ENCODE peak calls at places on chromosomes 3 and 15, in six cellular contexts. J, G, F, Q, A and N are unnamed samples.

GRCh38 chr3:94301346-94301745 is 238.5 kb downstream of the NSUN3 start:
- DNase-seq in G (no peak), Q (no peak), F (no peak), J (peak; percentile 16), A (no peak), N (no peak)

GRCh38 chr3:9681011-9681722 is 22.5 kb upstream of the CPNE9 start:
- DNase-seq in G (no peak), Q (no peak), A (no peak), J (no peak), F (no peak), N (no peak)

GRCh38 chr3:126034481-126035361 is 49.2 kb downstream of the SLC41A3 start:
- DNase-seq in A (peak; percentile 47), G (peak; percentile 2), Q (no peak), F (no peak), J (no peak), N (no peak)

GRCh38 chr3:167691366-167691765 is 37.6 kb upstream of the WDR49 start:
- DNase-seq in F (no peak), G (no peak), Q (no peak), A (no peak), J (no peak), N (no peak)

GRCh38 chr3:124903896-124904879 is 17.0 kb upstream of the ITGB5 start:
- DNase-seq in G (no peak), Q (no peak), A (peak; percentile 71), F (no peak), J (no peak), N (no peak)

GRCh38 chr3:10620833-10621082 is 115.4 kb upstream of the ATP2B2 start:
- DNase-seq in Q (no peak), F (no peak), G (no peak), J (no peak), A (no peak), N (no peak)

GRCh38 chr15:39801641-39802309 is 19.1 kb upstream of the FSIP1 start:
- DNase-seq in J (no peak), G (peak; percentile 65), F (no peak), Q (no peak), A (no peak), N (no peak)

GRCh38 chr3:152352559-152352958 is 83.8 kb downstream of the MBNL1 start:
- DNase-seq in J (no peak), G (no peak), Q (no peak), A (no peak), F (no peak), N (no peak)

GRCh38 chr3:139520028-139520737 is 19.4 kb downstream of the RBP1 start:
- DNase-seq in A (no peak), F (no peak), J (no peak), Q (no peak), G (peak; percentile 49), N (peak; percentile 52)

GRCh38 chr15:36911322-36911944 is 188.9 kb downstream of the MEIS2 start:
- DNase-seq in Q (no peak), F (no peak), G (peak; percentile 84), J (no peak), A (peak; percentile 36), N (peak; percentile 63)

GRCh38 chr15:94671845-94672524 is 440.6 kb downstream of the MCTP2 start:
- DNase-seq in Q (peak; percentile 62), J (no peak), F (peak; percentile 35), A (peak; percentile 3), G (peak; percentile 9), N (peak; percentile 62)

GRCh38 chr3:45640724-45641361 is 46.3 kb downstream of the LIMD1 start:
- DNase-seq in F (no peak), Q (no peak), A (no peak), J (no peak), G (peak; percentile 44), N (no peak)

GRCh38 chr15:100279446-100279845 is 62.3 kb downstream of the ADAMTS17 start:
- DNase-seq in F (no peak), Q (no peak), J (no peak), A (no peak), G (no peak), N (no peak)

GRCh38 chr15:96122077-96123027 is 208.1 kb upstream of the NR2F2 start:
- DNase-seq in F (no peak), Q (no peak), G (peak; percentile 76), A (peak; percentile 55), J (no peak), N (peak; percentile 35)

GRCh38 chr15:45795487-45796069 is 160.7 kb downstream of the SQOR start:
- DNase-seq in G (peak; percentile 74), J (peak; percentile 63), A (peak; percentile 48), F (no peak), Q (peak; percentile 25), N (peak; percentile 10)

GRCh38 chr3:54918516-54918915 is 9.3 kb downstream of the LRTM1 start:
- DNase-seq in F (no peak), Q (no peak), J (no peak), A (no peak), G (no peak), N (no peak)

DNA sequence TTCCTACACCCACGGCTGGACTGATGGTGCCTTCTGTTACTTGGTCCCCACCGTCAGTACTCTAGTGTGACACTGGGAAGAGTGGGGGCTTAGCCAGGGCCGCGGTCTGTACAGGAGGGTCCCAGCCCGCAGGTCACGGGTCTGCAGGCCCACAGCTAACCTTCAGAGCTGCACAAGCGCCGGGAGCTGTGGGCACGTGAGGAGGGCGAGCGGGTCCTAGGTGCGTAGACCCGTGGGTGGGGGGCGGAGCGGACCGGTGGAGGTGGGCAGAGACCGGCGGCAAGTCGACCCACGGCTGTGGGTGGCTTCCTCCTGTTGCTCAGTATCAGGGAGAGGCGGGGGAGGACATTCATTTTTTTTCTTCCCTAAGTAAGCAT is 1.2 kb downstream of the TNFAIP8L3 start:
- DNase-seq in F (no peak), A (no peak), Q (no peak), G (no peak), J (no peak), N (no peak)
- H3K4me3 ChIP-seq in F (peak overlapping the region; percentile 78), A (peak overlapping the region; percentile 48), Q (peak overlapping the region; percentile 49), G (no peak overlapping the region), J (peak overlapping the region; percentile 71), N (peak overlapping the region; percentile 48)

GRCh38 chr3:75171632-75172230 is 492.4 kb upstream of the FRG2C start:
- DNase-seq in J (no peak), Q (no peak), G (peak; percentile 48), F (no peak), A (peak; percentile 33), N (peak; percentile 4)
- TF ChIP-seq CTCF in J (peak; percentile 56), Q (peak; percentile 20), G (peak; percentile 71), F (no peak), A (peak; percentile 38), N (peak; percentile 39)

GRCh38 chr15:78943692-78944091 is 1.2 kb downstream of the CTSH start:
- DNase-seq in F (no peak), J (no peak), Q (no peak), G (no peak), A (no peak), N (no peak)
- H3K4me3 ChIP-seq in F (no peak overlapping the region), J (peak overlapping the region; percentile 81), Q (no peak overlapping the region), G (peak overlapping the region; percentile 65), A (no peak overlapping the region), N (no peak overlapping the region)

DNA sequence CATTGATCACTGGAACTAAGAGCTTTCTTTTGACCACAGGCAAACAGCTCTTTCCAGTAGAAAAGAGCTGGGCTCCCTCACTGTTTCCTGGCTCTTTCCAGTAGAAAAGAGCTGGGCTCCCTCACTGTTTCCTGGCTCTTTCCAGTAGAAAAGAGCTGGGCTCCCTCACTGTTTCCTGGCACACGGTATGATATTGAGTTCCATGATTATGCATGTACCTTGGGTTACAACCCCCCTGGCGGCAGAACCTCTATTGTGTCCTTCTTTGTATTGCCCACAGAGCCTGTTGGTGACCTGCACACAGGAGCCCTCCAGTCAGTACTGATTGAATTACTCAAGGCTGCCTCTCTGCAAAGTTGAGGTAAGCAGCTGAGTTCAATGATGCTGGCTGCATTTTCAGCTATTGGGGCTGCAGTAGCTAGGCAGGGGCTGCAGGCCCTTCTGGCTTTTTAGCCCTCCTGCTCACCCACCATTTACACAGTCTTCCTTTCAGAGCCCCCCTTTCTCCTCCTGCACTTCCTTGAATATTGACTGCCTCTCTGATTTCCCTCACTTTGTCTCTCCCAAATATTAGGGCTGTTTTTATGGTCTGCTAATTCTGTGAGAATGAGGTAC is 10.2 kb downstream of the ACKR2 start:
- DNase-seq in F (no peak), G (peak; percentile 59), Q (no peak), A (peak; percentile 15), J (no peak), N (no peak)
- TF ChIP-seq CTCF in F (no peak), G (no peak), Q (peak; percentile 18), A (no peak), J (peak; percentile 11), N (no peak)

DNA sequence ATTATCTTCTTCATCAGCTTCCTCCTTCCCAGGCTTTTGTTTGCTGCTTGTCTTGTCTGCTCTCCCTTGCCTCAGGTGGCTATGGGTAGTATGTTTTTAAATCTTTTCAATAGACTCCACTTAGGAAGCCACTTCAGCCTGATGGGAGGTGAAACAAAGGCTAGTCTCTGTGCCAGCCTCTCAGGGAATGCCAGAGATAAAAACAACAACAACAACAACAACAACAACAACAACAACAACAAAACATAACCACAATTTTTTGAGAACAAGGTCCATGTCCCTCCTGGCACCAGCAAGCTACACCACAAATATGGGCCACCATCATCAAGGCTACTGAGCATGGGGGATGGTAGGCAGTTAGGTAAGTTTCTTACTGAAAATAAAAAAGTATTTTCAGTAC is 64.8 kb upstream of the UBP1 start:
- DNase-seq in F (no peak), A (no peak), Q (no peak), G (no peak), J (no peak), N (no peak)
- H3K4me3 ChIP-seq in F (no peak overlapping the region), A (no peak overlapping the region), Q (no peak overlapping the region), G (no peak overlapping the region), J (no peak overlapping the region), N (no peak overlapping the region)

DNA sequence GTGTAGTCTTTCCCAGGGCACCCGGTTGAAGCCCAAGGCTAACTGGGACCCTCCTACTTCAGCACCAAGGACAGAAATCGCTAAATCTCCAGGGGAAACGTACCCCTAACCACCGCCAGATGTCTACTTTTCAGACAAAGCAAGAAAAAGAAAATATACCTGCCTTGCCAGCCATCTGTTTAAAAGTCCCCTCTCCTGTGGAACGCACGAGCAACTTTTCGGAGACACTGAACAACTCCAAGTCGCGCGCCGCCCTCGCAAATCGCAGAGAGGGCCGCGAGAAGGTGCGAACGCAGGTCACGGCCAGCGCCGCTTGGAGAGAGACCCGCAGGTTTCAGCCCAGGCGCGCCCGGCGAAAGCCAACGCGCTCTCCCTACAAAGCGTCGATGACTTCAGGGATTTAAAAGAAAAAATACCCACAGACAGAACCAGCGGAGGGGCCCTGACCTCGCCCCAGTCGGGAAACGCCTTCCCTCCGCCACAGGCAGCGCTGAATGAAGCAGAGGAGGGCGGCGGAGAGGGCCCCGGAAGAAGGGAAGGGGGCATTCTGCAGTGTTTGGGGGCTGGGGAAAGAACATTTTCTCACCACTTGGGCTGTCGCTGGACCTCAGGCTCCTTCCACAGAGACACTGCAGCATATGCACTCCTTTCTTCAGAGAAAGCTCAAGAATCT is 213.1 kb downstream of the FGF12 start:
- DNase-seq in A (no peak), Q (no peak), F (no peak), J (no peak), G (peak; percentile 5), N (peak; percentile 36)
- TF ChIP-seq CTCF in A (no peak), Q (no peak), F (no peak), J (peak; percentile 18), G (no peak), N (no peak)

GRCh38 chr3:183161552-183162345 is 785 bp downstream of the LAMP3 start:
- DNase-seq in F (no peak), J (no peak), A (peak; percentile 38), G (no peak), Q (no peak), N (no peak)
- H3K4me3 ChIP-seq in F (peak overlapping the region; percentile 27), J (peak overlapping the region; percentile 63), A (peak overlapping the region; percentile 51), G (peak overlapping the region; percentile 88), Q (peak overlapping the region; percentile 51), N (peak overlapping the region; percentile 46)